ENCODE peak calls at places on chromosome 16, in nine cellular contexts. One of them, this sample, is unnamed.

GRCh38 chr16:19830902-19831555 is 53.6 kb downstream of the GPRC5B start:
- DNase-seq in lower leg skin: no peak
- DNase-seq in epithelial cell of esophagus: no peak
- DNase-seq in omental fat pad: no peak
- DNase-seq in upper lobe of right lung: no peak
- DNase-seq in neural progenitor cell: no peak
- DNase-seq in glutamatergic neuron: no peak
- DNase-seq in left lung: no peak
- DNase-seq in stomach: no peak
- DNase-seq in this sample: no peak

GRCh38 chr16:27824006-27824405 is 239.5 kb downstream of the GSG1L start:
- DNase-seq in lower leg skin: peak
- DNase-seq in epithelial cell of esophagus: no peak
- DNase-seq in omental fat pad: no peak
- DNase-seq in upper lobe of right lung: peak
- DNase-seq in neural progenitor cell: no peak
- DNase-seq in glutamatergic neuron: no peak
- DNase-seq in left lung: no peak
- DNase-seq in stomach: no peak
- DNase-seq in this sample: no peak

GRCh38 chr16:57470683-57471082 is 8.2 kb downstream of the POLR2C start:
- DNase-seq in lower leg skin: peak
- DNase-seq in epithelial cell of esophagus: no peak
- DNase-seq in omental fat pad: no peak
- DNase-seq in upper lobe of right lung: peak
- DNase-seq in neural progenitor cell: no peak
- DNase-seq in glutamatergic neuron: no peak
- DNase-seq in left lung: no peak
- DNase-seq in stomach: peak
- DNase-seq in this sample: no peak

GRCh38 chr16:82653550-82654511 is 27.1 kb downstream of the CDH13 start:
- DNase-seq in lower leg skin: no peak
- DNase-seq in epithelial cell of esophagus: peak
- DNase-seq in omental fat pad: no peak
- DNase-seq in upper lobe of right lung: no peak
- DNase-seq in neural progenitor cell: no peak
- DNase-seq in glutamatergic neuron: no peak
- DNase-seq in left lung: no peak
- DNase-seq in stomach: no peak
- DNase-seq in this sample: no peak

GRCh38 chr16:3961449-3961849 is 80.9 kb upstream of the CREBBP start:
- DNase-seq in lower leg skin: no peak
- DNase-seq in epithelial cell of esophagus: no peak
- DNase-seq in omental fat pad: no peak
- DNase-seq in upper lobe of right lung: no peak
- DNase-seq in neural progenitor cell: no peak
- DNase-seq in glutamatergic neuron: no peak
- DNase-seq in left lung: no peak
- DNase-seq in stomach: no peak
- DNase-seq in this sample: no peak

GRCh38 chr16:83705856-83706255 is 101.9 kb upstream of the HSBP1 start:
- DNase-seq in lower leg skin: no peak
- DNase-seq in epithelial cell of esophagus: no peak
- DNase-seq in omental fat pad: no peak
- DNase-seq in upper lobe of right lung: no peak
- DNase-seq in neural progenitor cell: no peak
- DNase-seq in glutamatergic neuron: no peak
- DNase-seq in left lung: no peak
- DNase-seq in stomach: no peak
- DNase-seq in this sample: no peak

GRCh38 chr16:49592507-49593422 is 219.2 kb downstream of the C16orf78 start:
- DNase-seq in lower leg skin: peak
- DNase-seq in epithelial cell of esophagus: no peak
- DNase-seq in omental fat pad: no peak
- DNase-seq in upper lobe of right lung: no peak
- DNase-seq in neural progenitor cell: peak
- DNase-seq in glutamatergic neuron: peak
- DNase-seq in left lung: no peak
- DNase-seq in stomach: peak
- DNase-seq in this sample: peak

GRCh38 chr16:26827386-26827785 is 239.3 kb upstream of the C16orf82 start:
- DNase-seq in lower leg skin: no peak
- DNase-seq in epithelial cell of esophagus: no peak
- DNase-seq in omental fat pad: no peak
- DNase-seq in upper lobe of right lung: no peak
- DNase-seq in neural progenitor cell: no peak
- DNase-seq in glutamatergic neuron: no peak
- DNase-seq in left lung: no peak
- DNase-seq in stomach: no peak
- DNase-seq in this sample: no peak

GRCh38 chr16:10126686-10127085 is 55.5 kb downstream of the GRIN2A start:
- DNase-seq in lower leg skin: no peak
- DNase-seq in epithelial cell of esophagus: no peak
- DNase-seq in omental fat pad: no peak
- DNase-seq in upper lobe of right lung: no peak
- DNase-seq in neural progenitor cell: no peak
- DNase-seq in glutamatergic neuron: no peak
- DNase-seq in left lung: no peak
- DNase-seq in stomach: no peak
- DNase-seq in this sample: no peak

GRCh38 chr16:73565925-73566324 is 518.0 kb upstream of the ZFHX3 start:
- DNase-seq in lower leg skin: no peak
- DNase-seq in epithelial cell of esophagus: no peak
- DNase-seq in omental fat pad: no peak
- DNase-seq in upper lobe of right lung: no peak
- DNase-seq in neural progenitor cell: no peak
- DNase-seq in glutamatergic neuron: no peak
- DNase-seq in left lung: no peak
- DNase-seq in stomach: no peak
- DNase-seq in this sample: no peak

GRCh38 chr16:69520800-69521602 is 44.8 kb upstream of the NFAT5 start:
- DNase-seq in lower leg skin: peak
- DNase-seq in epithelial cell of esophagus: peak
- DNase-seq in omental fat pad: no peak
- DNase-seq in upper lobe of right lung: no peak
- DNase-seq in neural progenitor cell: no peak
- DNase-seq in glutamatergic neuron: no peak
- DNase-seq in left lung: no peak
- DNase-seq in stomach: no peak
- DNase-seq in this sample: no peak

GRCh38 chr16:75116081-75116910 is at the start of gene LDHD:
- DNase-seq in lower leg skin: peak
- DNase-seq in epithelial cell of esophagus: peak
- DNase-seq in omental fat pad: no peak
- DNase-seq in upper lobe of right lung: peak
- DNase-seq in neural progenitor cell: peak
- DNase-seq in glutamatergic neuron: no peak
- DNase-seq in left lung: peak
- DNase-seq in stomach: peak
- DNase-seq in this sample: no peak

GRCh38 chr16:9116141-9116540 is 24.7 kb downstream of the HAPSTR1 start:
- DNase-seq in lower leg skin: no peak
- DNase-seq in epithelial cell of esophagus: no peak
- DNase-seq in omental fat pad: no peak
- DNase-seq in upper lobe of right lung: no peak
- DNase-seq in neural progenitor cell: no peak
- DNase-seq in glutamatergic neuron: no peak
- DNase-seq in left lung: no peak
- DNase-seq in stomach: no peak
- DNase-seq in this sample: no peak

GRCh38 chr16:69097425-69097824 is 8.0 kb upstream of the HAS3 start:
- DNase-seq in lower leg skin: no peak
- DNase-seq in epithelial cell of esophagus: no peak
- DNase-seq in omental fat pad: no peak
- DNase-seq in upper lobe of right lung: no peak
- DNase-seq in neural progenitor cell: no peak
- DNase-seq in glutamatergic neuron: no peak
- DNase-seq in left lung: no peak
- DNase-seq in stomach: no peak
- DNase-seq in this sample: no peak

DNA sequence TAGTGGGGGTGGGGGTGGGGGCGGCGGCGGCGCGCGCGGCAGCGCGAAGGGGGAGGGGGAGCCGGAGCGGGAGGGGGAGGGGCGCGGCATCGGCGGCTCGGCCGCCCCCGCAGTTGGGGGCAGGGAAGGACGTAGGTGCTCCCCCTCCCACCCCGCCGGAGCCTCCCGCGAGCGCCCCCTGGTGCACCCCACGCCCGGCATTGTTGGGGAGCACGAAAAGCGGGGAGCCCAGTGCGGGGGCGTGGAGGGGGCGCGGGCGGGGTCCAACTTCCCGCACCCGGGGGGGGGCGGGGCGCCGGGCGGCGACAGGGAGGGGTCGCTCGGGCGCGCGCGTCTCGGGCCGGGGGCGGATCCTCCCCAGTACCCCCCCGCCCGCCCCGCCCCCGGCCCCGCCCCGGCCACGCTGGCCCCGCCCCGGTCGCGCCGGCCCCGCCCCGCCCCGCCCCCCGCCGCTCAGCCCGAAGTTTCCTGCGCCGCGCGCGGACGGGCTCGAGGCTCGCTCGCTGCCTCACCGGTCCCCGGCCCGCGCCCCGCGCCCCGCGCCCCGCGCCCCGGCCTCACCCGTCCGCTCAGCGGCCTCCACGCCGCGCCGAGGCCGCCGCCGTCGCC is at the start of gene CACNA1H:
- DNase-seq in lower leg skin: no peak
- DNase-seq in epithelial cell of esophagus: no peak
- DNase-seq in omental fat pad: no peak
- DNase-seq in upper lobe of right lung: no peak
- DNase-seq in neural progenitor cell: peak
- DNase-seq in glutamatergic neuron: peak
- DNase-seq in left lung: no peak
- DNase-seq in stomach: no peak
- DNase-seq in this sample: peak
- TF ChIP-seq CTCF in lower leg skin: no peak
- TF ChIP-seq CTCF in epithelial cell of esophagus: no peak
- TF ChIP-seq CTCF in omental fat pad: no peak
- TF ChIP-seq CTCF in upper lobe of right lung: peak
- TF ChIP-seq CTCF in neural progenitor cell: peak
- TF ChIP-seq CTCF in glutamatergic neuron: peak
- TF ChIP-seq CTCF in left lung: no peak
- TF ChIP-seq CTCF in stomach: peak
- TF ChIP-seq CTCF in this sample: peak

DNA sequence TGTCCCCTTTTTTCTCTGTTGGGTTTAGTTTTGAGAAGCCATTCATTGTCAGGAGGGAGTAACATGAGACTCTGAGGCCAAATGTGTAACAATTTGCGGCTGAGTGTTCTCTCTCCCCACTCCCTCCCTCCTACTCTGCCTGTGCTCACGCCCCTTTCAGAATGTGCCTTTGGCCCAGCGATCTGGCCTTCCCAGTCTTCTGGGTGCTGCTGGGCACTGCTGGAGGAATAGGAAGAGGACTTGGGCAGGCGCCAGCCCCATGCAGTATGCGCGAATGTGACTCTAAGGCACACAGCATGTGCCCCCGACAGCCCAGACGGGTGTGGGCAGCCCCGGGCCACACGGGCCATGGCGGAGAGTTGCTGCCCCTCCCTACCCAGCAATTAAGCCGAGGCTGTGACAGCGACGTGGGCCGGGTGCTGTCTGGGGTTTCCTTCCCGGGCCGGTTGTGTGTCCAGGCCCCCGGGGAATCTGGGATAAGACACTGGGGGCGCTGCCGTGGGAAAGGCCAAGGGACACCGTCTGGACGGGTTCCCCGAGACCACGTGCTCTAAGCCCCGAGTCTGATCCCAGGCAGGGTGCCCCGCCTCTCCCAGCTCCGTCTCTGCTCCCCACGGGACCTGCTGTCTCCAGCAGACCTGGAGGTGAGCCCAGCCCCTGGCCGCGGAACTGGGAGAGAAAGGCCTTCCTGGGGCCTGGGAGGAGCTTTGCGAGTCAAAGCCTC is 92.4 kb downstream of the IRX3 start:
- DNase-seq in lower leg skin: peak
- DNase-seq in epithelial cell of esophagus: peak
- DNase-seq in omental fat pad: no peak
- DNase-seq in upper lobe of right lung: peak
- DNase-seq in neural progenitor cell: peak
- DNase-seq in glutamatergic neuron: no peak
- DNase-seq in left lung: peak
- DNase-seq in stomach: peak
- DNase-seq in this sample: peak
- TF ChIP-seq CTCF in lower leg skin: no peak
- TF ChIP-seq CTCF in epithelial cell of esophagus: no peak
- TF ChIP-seq CTCF in omental fat pad: no peak
- TF ChIP-seq CTCF in upper lobe of right lung: no peak
- TF ChIP-seq CTCF in neural progenitor cell: peak
- TF ChIP-seq CTCF in glutamatergic neuron: peak
- TF ChIP-seq CTCF in left lung: no peak
- TF ChIP-seq CTCF in stomach: no peak
- TF ChIP-seq CTCF in this sample: no peak

GRCh38 chr16:35365675-35366074 is 1906.3 kb downstream of the TP53TG3F start:
- DNase-seq in lower leg skin: no peak
- DNase-seq in epithelial cell of esophagus: peak
- DNase-seq in omental fat pad: no peak
- DNase-seq in upper lobe of right lung: no peak
- DNase-seq in neural progenitor cell: no peak
- DNase-seq in glutamatergic neuron: no peak
- DNase-seq in left lung: no peak
- DNase-seq in stomach: no peak
- DNase-seq in this sample: no peak
- TF ChIP-seq CTCF in lower leg skin: no peak
- TF ChIP-seq CTCF in epithelial cell of esophagus: no peak
- TF ChIP-seq CTCF in omental fat pad: no peak
- TF ChIP-seq CTCF in upper lobe of right lung: no peak
- TF ChIP-seq CTCF in neural progenitor cell: no peak
- TF ChIP-seq CTCF in glutamatergic neuron: no peak
- TF ChIP-seq CTCF in left lung: no peak
- TF ChIP-seq CTCF in stomach: no peak
- TF ChIP-seq CTCF in this sample: no peak

GRCh38 chr16:80615751-80616150 is 75.0 kb downstream of the DYNLRB2 start:
- DNase-seq in lower leg skin: no peak
- DNase-seq in epithelial cell of esophagus: no peak
- DNase-seq in omental fat pad: no peak
- DNase-seq in upper lobe of right lung: no peak
- DNase-seq in neural progenitor cell: no peak
- DNase-seq in glutamatergic neuron: no peak
- DNase-seq in left lung: no peak
- DNase-seq in stomach: no peak
- DNase-seq in this sample: no peak

GRCh38 chr16:80616362-80616761 is 75.6 kb downstream of the DYNLRB2 start:
- DNase-seq in lower leg skin: no peak
- DNase-seq in epithelial cell of esophagus: no peak
- DNase-seq in omental fat pad: no peak
- DNase-seq in upper lobe of right lung: no peak
- DNase-seq in neural progenitor cell: no peak
- DNase-seq in glutamatergic neuron: no peak
- DNase-seq in left lung: no peak
- DNase-seq in stomach: no peak
- DNase-seq in this sample: no peak

GRCh38 chr16:80612461-80613017 is 71.7 kb downstream of the DYNLRB2 start:
- DNase-seq in lower leg skin: peak
- DNase-seq in epithelial cell of esophagus: no peak
- DNase-seq in omental fat pad: no peak
- DNase-seq in upper lobe of right lung: no peak
- DNase-seq in neural progenitor cell: no peak
- DNase-seq in glutamatergic neuron: no peak
- DNase-seq in left lung: no peak
- DNase-seq in stomach: no peak
- DNase-seq in this sample: no peak

GRCh38 chr16:80611930-80612327 is 71.1 kb downstream of the DYNLRB2 start:
- DNase-seq in lower leg skin: peak
- DNase-seq in epithelial cell of esophagus: no peak
- DNase-seq in omental fat pad: no peak
- DNase-seq in upper lobe of right lung: no peak
- DNase-seq in neural progenitor cell: no peak
- DNase-seq in glutamatergic neuron: no peak
- DNase-seq in left lung: no peak
- DNase-seq in stomach: no peak
- DNase-seq in this sample: no peak

GRCh38 chr16:80614908-80615696 is 74.3 kb downstream of the DYNLRB2 start:
- DNase-seq in lower leg skin: no peak
- DNase-seq in epithelial cell of esophagus: peak
- DNase-seq in omental fat pad: no peak
- DNase-seq in upper lobe of right lung: no peak
- DNase-seq in neural progenitor cell: no peak
- DNase-seq in glutamatergic neuron: no peak
- DNase-seq in left lung: no peak
- DNase-seq in stomach: no peak
- DNase-seq in this sample: no peak
- TF ChIP-seq CTCF in lower leg skin: no peak
- TF ChIP-seq CTCF in epithelial cell of esophagus: no peak
- TF ChIP-seq CTCF in omental fat pad: no peak
- TF ChIP-seq CTCF in upper lobe of right lung: no peak
- TF ChIP-seq CTCF in neural progenitor cell: no peak
- TF ChIP-seq CTCF in glutamatergic neuron: no peak
- TF ChIP-seq CTCF in left lung: no peak
- TF ChIP-seq CTCF in stomach: no peak
- TF ChIP-seq CTCF in this sample: no peak